ENCODE peak calls at places on chromosomes 1 and 21, in six cellular contexts. C is GM12865, F is astrocyte, V is epithelial cell of proximal tubule, Z is K562, R is cardiac fibroblast. X is an unnamed sample.
A peak's percentile ranks its signal among the peaks of the same experiment; 100 is the strongest.

GRCh38 chr1:4366091-4366490 is 288.3 kb upstream of the AJAP1 start:
- DNase-seq in C (no peak), F (no peak), V (no peak), Z (no peak), R (no peak), X (no peak)

GRCh38 chr1:201703646-201704438 is 125.1 kb upstream of the IPO9 start:
- DNase-seq in C (peak; percentile 70), F (peak; percentile 54), V (no peak), Z (peak; percentile 95), R (peak; percentile 83), X (no peak)

GRCh38 chr1:44802306-44803061 is 2.3 kb downstream of the PLK3 start:
- DNase-seq in C (no peak), F (no peak), V (no peak), Z (peak; percentile 68), R (no peak), X (no peak)

GRCh38 chr1:61887076-61887867 is 145.0 kb downstream of the PATJ start:
- DNase-seq in C (no peak), F (peak; percentile 18), V (no peak), Z (no peak), R (peak; percentile 19), X (no peak)

GRCh38 chr1:204885288-204885711 is 14.6 kb downstream of the NFASC start:
- DNase-seq in C (no peak), F (peak; percentile 82), V (no peak), Z (no peak), R (peak; percentile 48), X (peak; percentile 52)

GRCh38 chr21:16792155-16792554 is 720.7 kb upstream of the CXADR start:
- DNase-seq in C (no peak), F (no peak), V (no peak), Z (no peak), R (no peak), X (no peak)

GRCh38 chr1:174021611-174022079 is 512 bp downstream of the RC3H1 start:
- DNase-seq in C (peak; percentile 53), F (peak; percentile 45), V (no peak), Z (peak; percentile 49), R (peak; percentile 56), X (no peak)

GRCh38 chr1:182955596-182956588 is 2.9 kb upstream of the SHCBP1L start:
- DNase-seq in C (peak; percentile 16), F (peak; percentile 93), V (peak; percentile 80), Z (no peak), R (peak; percentile 98), X (peak; percentile 83)

GRCh38 chr1:29136463-29136915 is 12.8 kb upstream of the TMEM200B start:
- DNase-seq in C (no peak), F (peak; percentile 69), V (no peak), Z (peak; percentile 49), R (no peak), X (no peak)

GRCh38 chr1:150010388-150011115 is at the start of gene OTUD7B:
- DNase-seq in C (peak; percentile 90), F (peak; percentile 73), V (no peak), Z (peak; percentile 90), R (peak; percentile 88), X (peak; percentile 42)

GRCh38 chr1:227372662-227373061 is 54.4 kb upstream of the CDC42BPA start:
- DNase-seq in C (no peak), F (peak; percentile 55), V (no peak), Z (no peak), R (peak; percentile 80), X (no peak)

GRCh38 chr1:8217011-8217711 is 100.8 kb upstream of the SLC45A1 start:
- DNase-seq in C (peak; percentile 13), F (no peak), V (no peak), Z (no peak), R (no peak), X (no peak)

GRCh38 chr1:24022611-24023359 is 42.7 kb upstream of the SRSF10 start:
- DNase-seq in C (no peak), F (peak; percentile 93), V (peak; percentile 82), Z (no peak), R (peak; percentile 88), X (no peak)

GRCh38 chr1:156741613-156741983 is 710 bp upstream of the MRPL24 start:
- DNase-seq in C (peak; percentile 47), F (no peak), V (no peak), Z (no peak), R (no peak), X (no peak)

GRCh38 chr1:50633465-50633864 is 210.2 kb upstream of the DMRTA2 start:
- DNase-seq in C (no peak), F (no peak), V (no peak), Z (no peak), R (no peak), X (no peak)

GRCh38 chr21:34078915-34079314 is 5.5 kb downstream of the MRPS6 start:
- DNase-seq in C (no peak), F (no peak), V (no peak), Z (no peak), R (no peak), X (no peak)

GRCh38 chr1:101055623-101056022 is 30.0 kb upstream of the DPH5 start:
- DNase-seq in C (no peak), F (no peak), V (no peak), Z (no peak), R (peak; percentile 25), X (no peak)

GRCh38 chr1:234279021-234279420 is 94.2 kb upstream of the COA6 start:
- DNase-seq in C (no peak), F (no peak), V (no peak), Z (no peak), R (no peak), X (no peak)

GRCh38 chr21:44785620-44786344 is 15.8 kb downstream of the UBE2G2 start:
- DNase-seq in C (no peak), F (peak; percentile 70), V (no peak), Z (no peak), R (peak; percentile 60), X (no peak)

GRCh38 chr21:35933466-35933865 is 126.9 kb downstream of the SETD4 start:
- DNase-seq in C (peak; percentile 15), F (peak; percentile 73), V (peak; percentile 76), Z (no peak), R (peak; percentile 95), X (peak; percentile 79)

GRCh38 chr1:97849350-97850339 is 71.2 kb downstream of the DPYD start:
- DNase-seq in C (peak; percentile 45), F (peak; percentile 86), V (peak; percentile 39), Z (no peak), R (peak; percentile 90), X (peak; percentile 64)

GRCh38 chr1:235597867-235598553 is 51.6 kb downstream of the GNG4 start:
- DNase-seq in C (no peak), F (peak; percentile 12), V (no peak), Z (peak; percentile 37), R (peak; percentile 76), X (peak; percentile 13)

GRCh38 chr1:220151454-220151853 is 57.5 kb downstream of the IARS2 start:
- DNase-seq in C (no peak), F (peak; percentile 59), V (no peak), Z (no peak), R (peak; percentile 56), X (no peak)

GRCh38 chr1:207051615-207051943 is 571 bp upstream of the YOD1 start:
- DNase-seq in C (no peak), F (no peak), V (no peak), Z (no peak), R (no peak), X (no peak)

GRCh38 chr1:207054476-207054875 is 1.4 kb downstream of the PFKFB2 start:
- DNase-seq in C (peak; percentile 36), F (no peak), V (no peak), Z (no peak), R (no peak), X (no peak)

GRCh38 chr1:207050768-207051614 is at the start of gene YOD1:
- DNase-seq in C (peak; percentile 95), F (peak; percentile 76), V (peak; percentile 97), Z (peak; percentile 88), R (peak; percentile 95), X (peak; percentile 63)

GRCh38 chr1:207050428-207050767 is 610 bp downstream of the YOD1 start:
- DNase-seq in C (no peak), F (no peak), V (no peak), Z (no peak), R (no peak), X (no peak)

DNA sequence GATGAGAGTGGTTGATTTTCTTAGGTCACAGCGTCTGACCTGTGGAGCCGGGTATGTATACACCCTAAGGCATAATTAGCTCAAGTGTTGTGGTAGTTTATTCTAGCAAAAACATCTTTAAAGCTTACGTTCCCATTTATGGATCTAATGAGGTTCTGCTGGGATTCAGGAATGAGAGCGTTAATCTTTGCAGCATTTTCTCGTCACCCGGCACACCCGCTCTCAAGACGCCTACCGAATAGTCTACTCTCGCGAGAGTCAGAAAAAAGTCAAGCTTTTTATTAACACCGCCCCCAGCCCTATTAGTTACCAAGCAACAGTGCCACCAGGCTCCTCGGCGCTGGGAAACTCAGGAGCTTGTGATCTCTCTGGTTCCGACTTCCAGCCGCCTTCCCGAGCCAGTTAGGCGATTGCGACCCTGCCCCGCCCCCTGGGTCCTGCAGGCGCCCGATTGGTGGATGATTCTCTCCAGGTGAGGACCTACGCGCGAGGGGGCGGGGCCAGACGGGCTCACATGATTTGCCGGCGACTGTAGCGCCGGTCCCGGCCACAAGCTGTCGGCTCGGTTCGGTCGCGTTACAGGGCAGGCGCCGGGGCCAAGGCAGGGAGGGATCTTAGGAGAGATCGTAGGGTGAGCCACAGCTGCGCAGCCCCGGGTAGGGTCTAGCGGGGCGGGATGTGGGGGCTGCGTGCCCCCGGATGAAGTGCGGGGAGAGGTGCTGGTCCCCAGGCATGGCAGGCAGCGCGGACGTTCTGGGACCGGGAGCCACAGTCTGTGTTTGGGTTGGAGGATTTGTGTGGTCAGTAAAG is at the start of gene PFKFB2:
- DNase-seq in C (peak; percentile 93), F (peak; percentile 87), V (peak; percentile 96), Z (peak; percentile 98), R (peak; percentile 93), X (peak; percentile 69)
- TF ChIP-seq CTCF in C (peak; percentile 6), F (no peak), V (peak; percentile 9), Z (peak; percentile 11), R (peak; percentile 0), X (no peak)

GRCh38 chr1:1115136-1115829 is 606 bp downstream of the C1orf159 start:
- DNase-seq in C (no peak), F (no peak), V (no peak), Z (peak; percentile 62), R (no peak), X (no peak)
- H3K4me3 ChIP-seq in C (peak overlapping the region; percentile 70), F (peak overlapping the region; percentile 63), V (peak overlapping the region; percentile 75), Z (peak overlapping the region; percentile 96), R (peak overlapping the region; percentile 57), X (peak overlapping the region; percentile 58)

GRCh38 chr1:110132682-110133081 is 17.6 kb upstream of the SLC6A17 start:
- DNase-seq in C (no peak), F (no peak), V (no peak), Z (no peak), R (no peak), X (no peak)
- TF ChIP-seq CTCF in C (no peak), F (no peak), V (no peak), Z (no peak), R (no peak), X (no peak)

DNA sequence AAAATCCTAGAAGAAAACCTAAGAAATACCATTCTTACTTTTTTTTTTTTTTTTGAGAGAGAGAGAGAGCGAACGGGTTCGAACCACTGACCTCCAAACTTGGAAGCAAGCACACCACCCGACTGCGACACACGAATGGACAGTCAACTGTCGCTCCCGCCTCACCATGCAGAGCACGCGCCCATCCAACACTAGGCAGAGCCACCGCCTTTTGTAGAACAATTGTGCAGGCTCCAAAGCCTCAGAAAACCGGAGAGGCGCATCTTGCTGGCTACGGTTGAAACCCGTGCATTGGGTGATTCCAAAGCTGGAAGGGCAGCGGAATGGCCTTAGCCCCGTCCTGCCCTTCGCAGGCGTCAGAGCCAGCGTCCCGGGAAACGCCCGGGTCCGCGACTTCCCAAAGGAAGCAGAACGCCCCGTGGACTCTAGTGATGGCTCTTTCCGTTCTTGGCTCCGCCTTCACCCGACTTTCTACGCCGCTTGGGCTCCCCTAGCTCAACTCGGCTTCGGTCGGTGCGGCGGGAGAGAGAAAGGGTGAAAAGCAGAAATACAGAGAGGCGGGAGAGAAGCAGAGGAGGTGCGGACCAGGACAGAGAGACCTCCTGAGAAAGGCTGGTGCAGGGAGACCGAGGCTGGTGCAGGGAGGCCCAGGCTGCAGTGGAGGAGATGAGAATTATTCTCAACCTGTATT is 99.8 kb downstream of the PRKAB2 start:
- DNase-seq in C (no peak), F (no peak), V (no peak), Z (no peak), R (no peak), X (no peak)
- H3K4me3 ChIP-seq in C (no peak overlapping the region), F (peak overlapping the region; percentile 50), V (peak overlapping the region; percentile 39), Z (no peak overlapping the region), R (peak overlapping the region; percentile 12), X (peak overlapping the region; percentile 26)

X was measured in AG09309.